ENCODE peak calls at places on chromosomes 7 and 10, in nine cellular contexts. Q, L, N, O, W, V, S, D and K are unnamed samples. For H3K9me3, the result is how much of the 10 kb centered on the place peaks cover.

GRCh38 chr10:10911471-10911921 is 106.2 kb upstream of the CELF2 start:
- DNase-seq in S (peak), V (peak), D (no peak), L (no peak), N (no peak), Q (no peak), O (peak), W (peak), K (peak)

GRCh38 chr7:39353615-39354376 is 212.4 kb upstream of the YAE1 start:
- DNase-seq in D (no peak), O (peak), Q (no peak), W (peak), V (no peak), L (peak), N (no peak), S (peak), K (no peak)

GRCh38 chr10:22682237-22683192 is 31.9 kb downstream of the PIP4K2A start:
- DNase-seq in S (peak), D (peak), N (peak), L (no peak), Q (peak), V (peak), W (peak), O (no peak), K (no peak)

GRCh38 chr7:157113607-157114006 is 25.1 kb upstream of the UBE3C start:
- DNase-seq in D (no peak), W (no peak), O (no peak), L (no peak), Q (no peak), N (no peak), S (no peak), V (no peak), K (peak)

GRCh38 chr7:104328970-104329825 is 795 bp downstream of the LHFPL3 start:
- DNase-seq in O (no peak), Q (no peak), W (peak), V (no peak), D (no peak), N (no peak), L (no peak), S (no peak), K (no peak)

GRCh38 chr7:106036004-106036403 is 72.9 kb downstream of the CDHR3 start:
- DNase-seq in D (no peak), V (no peak), N (no peak), O (no peak), W (no peak), S (no peak), Q (no peak), L (no peak), K (no peak)

GRCh38 chr10:104424719-104425118 is 71.1 kb downstream of the CFAP58 start:
- DNase-seq in L (no peak), S (peak), Q (no peak), W (peak), V (no peak), O (no peak), D (no peak), N (no peak), K (no peak)

GRCh38 chr7:23530901-23531793 is 634 bp downstream of the TRA2A start:
- DNase-seq in L (peak), W (peak), V (peak), S (peak), O (no peak), Q (peak), D (peak), N (peak), K (peak)

GRCh38 chr7:17633099-17633498 is 307.2 kb downstream of the SNX13 start:
- DNase-seq in W (peak), N (no peak), L (no peak), V (peak), Q (no peak), S (peak), D (peak), O (no peak), K (no peak)

GRCh38 chr7:54802841-54803240 is 43.8 kb upstream of the SEC61G start:
- DNase-seq in N (no peak), D (no peak), S (no peak), O (no peak), V (peak), Q (no peak), W (peak), L (no peak), K (no peak)

GRCh38 chr7:39616138-39616537 is 7.2 kb upstream of the RALA start:
- DNase-seq in L (no peak), Q (no peak), N (no peak), D (no peak), V (peak), W (peak), O (no peak), S (no peak), K (no peak)

GRCh38 chr7:12766416-12766815 is 79.0 kb downstream of the ARL4A start:
- DNase-seq in Q (no peak), S (no peak), L (no peak), N (no peak), W (no peak), O (no peak), D (no peak), V (no peak), K (no peak)

GRCh38 chr7:157487046-157487770 is 150.4 kb downstream of the DNAJB6 start:
- DNase-seq in O (no peak), V (no peak), L (no peak), S (no peak), Q (no peak), N (peak), D (no peak), W (no peak), K (no peak)

GRCh38 chr7:98126311-98127142 is 19.9 kb downstream of the LMTK2 start:
- DNase-seq in O (no peak), W (peak), V (peak), L (no peak), N (no peak), Q (no peak), S (no peak), D (no peak), K (no peak)

GRCh38 chr7:22364910-22365309 is 8.0 kb upstream of the RAPGEF5 start:
- DNase-seq in S (no peak), O (no peak), D (no peak), V (no peak), Q (no peak), L (no peak), W (no peak), N (no peak), K (no peak)

GRCh38 chr7:778271-778967 is 51.3 kb upstream of the PRKAR1B start:
- DNase-seq in V (no peak), Q (no peak), S (no peak), D (no peak), L (no peak), N (no peak), O (no peak), W (no peak), K (no peak)

GRCh38 chr10:34748767-34749166 is 66.3 kb downstream of the PARD3 start:
- DNase-seq in S (no peak), V (no peak), Q (no peak), W (no peak), O (no peak), D (no peak), N (no peak), L (no peak), K (no peak)

GRCh38 chr10:79358811-79359210 is 11.5 kb downstream of the PPIF start:
- DNase-seq in Q (no peak), W (no peak), N (no peak), V (peak), O (no peak), D (no peak), S (no peak), L (no peak), K (no peak)

GRCh38 chr7:105177026-105177425 is 163.0 kb downstream of the KMT2E start:
- DNase-seq in O (no peak), D (no peak), L (no peak), W (no peak), S (no peak), V (no peak), N (no peak), Q (no peak), K (no peak)

GRCh38 chr7:25075459-25075858 is 49.6 kb downstream of the CYCS start:
- DNase-seq in Q (no peak), V (no peak), N (no peak), O (no peak), D (no peak), L (no peak), W (no peak), S (no peak), K (no peak)

GRCh38 chr10:48501226-48501625 is 103.6 kb downstream of the ARHGAP22 start:
- DNase-seq in V (no peak), O (no peak), Q (no peak), S (no peak), W (no peak), L (no peak), N (no peak), D (no peak), K (no peak)

GRCh38 chr10:15344876-15345285 is 26.2 kb downstream of the FAM171A1 start:
- DNase-seq in O (no peak), W (peak), S (peak), N (no peak), Q (no peak), V (peak), L (no peak), D (no peak), K (no peak)

GRCh38 chr7:44194069-44194468 is 4.8 kb upstream of the GCK start:
- DNase-seq in W (peak), V (peak), S (peak), Q (no peak), N (no peak), D (no peak), O (no peak), L (no peak), K (no peak)

GRCh38 chr7:151864081-151864480 is 12.8 kb downstream of the PRKAG2 start:
- DNase-seq in N (no peak), L (no peak), O (no peak), Q (no peak), S (no peak), W (no peak), V (no peak), D (no peak), K (no peak)

DNA sequence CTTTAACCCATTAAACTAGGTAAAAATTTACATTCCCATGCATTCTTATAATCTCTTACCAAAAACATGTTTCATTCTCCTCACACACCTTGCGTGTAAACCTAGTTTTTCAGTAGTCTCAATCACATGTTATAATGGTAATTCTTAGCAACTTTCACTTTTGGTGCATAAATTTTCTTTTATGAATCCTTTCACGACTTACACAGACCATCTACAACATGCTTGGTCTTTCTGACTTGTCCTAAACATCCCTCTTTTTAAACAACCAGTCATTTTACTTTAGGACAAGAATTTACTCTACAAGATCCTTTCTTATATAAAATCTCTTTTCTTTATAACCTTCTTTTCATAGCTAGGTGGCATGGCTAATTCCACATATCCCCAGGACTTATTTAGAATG is 25.8 kb downstream of the FBXL13 start:
- DNase-seq in O (no peak), N (no peak), D (no peak), Q (no peak), S (peak), W (no peak), V (peak), L (no peak), K (no peak)
- H3K9me3 ChIP-seq in O (under half), N (under half), D (under half), Q (under half), S (under half), W (under half), V (under half), L (under half), K (under half)

GRCh38 chr7:77823787-77824186 is 25.2 kb downstream of the PHTF2 start:
- DNase-seq in D (no peak), N (no peak), S (no peak), V (no peak), O (no peak), W (no peak), L (no peak), Q (no peak), K (no peak)

GRCh38 chr7:77826300-77826699 is 27.7 kb downstream of the PHTF2 start:
- DNase-seq in D (no peak), Q (no peak), L (no peak), N (no peak), V (no peak), O (no peak), W (no peak), S (no peak), K (no peak)

GRCh38 chr7:77824636-77825035 is 26.1 kb downstream of the PHTF2 start:
- DNase-seq in Q (no peak), L (no peak), D (no peak), N (no peak), V (no peak), W (no peak), S (no peak), O (no peak), K (no peak)

GRCh38 chr7:77827999-77828398 is 29.4 kb downstream of the PHTF2 start:
- DNase-seq in S (no peak), V (no peak), Q (no peak), L (no peak), O (no peak), D (no peak), N (no peak), W (no peak), K (no peak)

GRCh38 chr7:77825140-77825539 is 26.6 kb downstream of the PHTF2 start:
- DNase-seq in V (no peak), O (no peak), L (no peak), Q (no peak), N (no peak), S (no peak), D (no peak), W (no peak), K (no peak)
- H3K9me3 ChIP-seq in V (under half), O (under half), L (under half), Q (under half), N (under half), S (under half), D (under half), W (under half), K (under half)

DNA sequence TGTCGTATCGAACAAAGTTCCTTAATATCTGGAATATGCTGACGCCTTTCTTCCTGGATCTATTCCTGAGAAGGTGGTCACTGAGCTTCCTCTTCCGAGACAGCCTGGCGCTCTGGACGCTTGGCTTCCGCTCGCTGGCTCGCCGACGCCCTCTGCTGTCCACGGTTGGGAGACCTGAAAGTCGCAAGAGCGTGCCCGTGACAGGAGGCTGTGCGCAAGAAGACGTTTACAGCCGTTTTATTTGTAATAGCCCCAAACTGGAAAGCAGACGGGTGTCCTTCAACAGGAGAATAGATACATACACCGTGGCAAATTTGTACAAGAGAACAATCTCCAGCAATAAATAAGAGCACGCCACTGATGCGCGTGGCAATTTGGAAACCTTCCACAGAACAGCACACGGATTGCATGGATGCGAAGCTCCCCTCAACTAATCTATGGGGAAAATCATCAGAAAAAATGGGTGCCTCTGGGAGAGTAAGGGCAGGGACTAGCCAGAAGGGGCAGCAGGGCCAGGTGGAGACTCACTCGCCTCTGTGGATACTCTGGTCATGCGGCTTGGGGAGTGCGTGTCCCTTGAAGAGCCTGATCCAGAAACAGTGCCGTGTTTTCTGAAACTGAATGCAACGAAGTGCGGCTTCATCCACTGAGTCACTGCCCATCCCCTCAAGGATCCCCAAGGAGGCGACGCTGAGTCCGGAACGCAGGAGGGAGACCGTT is 41.5 kb upstream of the BNIP3 start:
- DNase-seq in S (peak), V (peak), W (peak), N (peak), L (peak), O (peak), Q (peak), D (peak), K (peak)
- H3K9me3 ChIP-seq in S (under half), V (under half), W (under half), N (under half), L (under half), O (under half), Q (under half), D (under half), K (under half)

GRCh38 chr7:64651203-64651602 is 14.7 kb upstream of the ZNF107 start:
- DNase-seq in V (peak), N (no peak), Q (no peak), W (no peak), L (no peak), S (no peak), D (no peak), O (no peak), K (no peak)
- H3K9me3 ChIP-seq in V (under half), N (under half), Q (under half), W (under half), L (under half), S (under half), D (under half), O (half or more), K (under half)

GRCh38 chr10:42519079-42519478 is 119.3 kb downstream of the ZNF33B start:
- DNase-seq in S (no peak), D (no peak), N (no peak), V (no peak), W (no peak), Q (no peak), O (no peak), L (no peak), K (no peak)
- H3K9me3 ChIP-seq in S (under half), D (half or more), N (half or more), V (half or more), W (under half), Q (half or more), O (half or more), L (under half), K (half or more)

GRCh38 chr7:49001610-49002033 is 77.3 kb downstream of the CDC14C start:
- DNase-seq in O (peak), W (peak), N (no peak), D (peak), S (no peak), L (peak), V (peak), Q (no peak), K (no peak)
- H3K9me3 ChIP-seq in O (under half), W (under half), N (under half), D (under half), S (under half), L (under half), V (under half), Q (under half), K (under half)